ENCODE peak calls at places on chromosomes 7 and 10, in nine cellular contexts. F is amniotic stem cell; S is hypothalamus; H is sciatic nerve; E is naive thymus-derived CD4-positive, alpha-beta T cell; W is NCI-H1694; U is Jurkat, Clone E6-1; P is uterus; A is globus pallidus. G is an unnamed sample.

GRCh38 chr7:141042222-141043193 is 27.8 kb upstream of the MRPS33 start:
- DNase-seq in F (no peak), S (no peak), H (no peak), E (no peak), W (no peak), U (no peak), P (no peak), A (no peak), G (no peak)

GRCh38 chr10:4162571-4163286 is 377.7 kb upstream of the KLF6 start:
- DNase-seq in F (no peak), S (no peak), H (no peak), E (no peak), W (no peak), U (no peak), P (no peak), A (no peak), G (no peak)

GRCh38 chr10:104034401-104035053 is 51.2 kb downstream of the COL17A1 start:
- DNase-seq in F (no peak), S (no peak), H (no peak), E (no peak), W (no peak), U (no peak), P (no peak), A (no peak), G (no peak)

GRCh38 chr7:5532520-5533335 is 109.1 kb upstream of the TNRC18 start:
- DNase-seq in F (no peak), S (no peak), H (peak), E (peak), W (no peak), U (no peak), P (peak), A (no peak), G (peak)

GRCh38 chr7:37372750-37373149 is 75.9 kb downstream of the ELMO1 start:
- DNase-seq in F (no peak), S (no peak), H (no peak), E (no peak), W (no peak), U (no peak), P (no peak), A (no peak), G (no peak)

GRCh38 chr10:5038703-5039102 is 35.0 kb upstream of the AKR1C2 start:
- DNase-seq in F (no peak), S (no peak), H (no peak), E (no peak), W (no peak), U (no peak), P (no peak), A (no peak), G (no peak)

GRCh38 chr7:76393116-76394031 is 16.1 kb downstream of the SSC4D start:
- DNase-seq in F (peak), S (peak), H (peak), E (peak), W (peak), U (peak), P (peak), A (peak), G (peak)

GRCh38 chr10:6542999-6543430 is 37.1 kb downstream of the PRKCQ start:
- DNase-seq in F (no peak), S (no peak), H (no peak), E (peak), W (no peak), U (peak), P (no peak), A (no peak), G (no peak)